ENCODE peak calls at places on chromosomes 13 and 19, in nine cellular contexts. I is esophagus squamous epithelium, K is hepatocyte, H is cardiac fibroblast, A is fibroblast of villous mesenchyme, B is AG09309, G is astrocyte of the spinal cord, U is kidney epithelial cell, F is lower leg skin. P is an unnamed sample.

GRCh38 chr13:67131393-67131792 is 98.7 kb downstream of the PCDH9 start:
- DNase-seq in I (no peak), K (no peak), H (no peak), A (no peak), B (no peak), G (no peak), U (no peak), F (no peak), P (no peak)

GRCh38 chr13:29954082-29955043 is 103.9 kb upstream of the UBL3 start:
- DNase-seq in I (no peak), K (no peak), H (no peak), A (no peak), B (no peak), G (no peak), U (no peak), F (no peak), P (no peak)

GRCh38 chr13:52786747-52787146 is 47.1 kb upstream of the CNMD start:
- DNase-seq in I (no peak), K (no peak), H (no peak), A (no peak), B (no peak), G (no peak), U (no peak), F (no peak), P (no peak)

GRCh38 chr19:15223649-15224371 is 8.4 kb downstream of the EPHX3 start:
- DNase-seq in I (no peak), K (no peak), H (peak), A (no peak), B (no peak), G (no peak), U (no peak), F (no peak), P (no peak)

GRCh38 chr19:28785961-28786360 is 427.0 kb downstream of the UQCRFS1 start:
- DNase-seq in I (no peak), K (no peak), H (no peak), A (no peak), B (no peak), G (no peak), U (no peak), F (no peak), P (no peak)

GRCh38 chr13:24348797-24349515 is 39.6 kb downstream of the C1QTNF9 start:
- DNase-seq in I (no peak), K (peak), H (peak), A (no peak), B (no peak), G (no peak), U (peak), F (no peak), P (no peak)

GRCh38 chr19:28881616-28882015 is 331.3 kb downstream of the UQCRFS1 start:
- DNase-seq in I (no peak), K (no peak), H (no peak), A (no peak), B (no peak), G (no peak), U (peak), F (no peak), P (no peak)

GRCh38 chr19:49490287-49491029 is 3.0 kb downstream of the RPL13A start:
- DNase-seq in I (no peak), K (no peak), H (no peak), A (no peak), B (no peak), G (no peak), U (no peak), F (no peak), P (no peak)

GRCh38 chr19:35264281-35265125 is 4.3 kb upstream of the USF2 start:
- DNase-seq in I (no peak), K (no peak), H (no peak), A (no peak), B (no peak), G (no peak), U (no peak), F (peak), P (no peak)

GRCh38 chr13:82370306-82370705 is 1512.0 kb downstream of the SLITRK1 start:
- DNase-seq in I (no peak), K (no peak), H (no peak), A (no peak), B (no peak), G (no peak), U (peak), F (no peak), P (no peak)

GRCh38 chr19:54206831-54207177 is 6.1 kb downstream of the RPS9 start:
- DNase-seq in I (no peak), K (no peak), H (no peak), A (no peak), B (no peak), G (no peak), U (no peak), F (no peak), P (no peak)

GRCh38 chr19:56071151-56071550 is 49.9 kb downstream of the ZNF787 start:
- DNase-seq in I (no peak), K (no peak), H (peak), A (no peak), B (no peak), G (no peak), U (no peak), F (no peak), P (no peak)
- TF ChIP-seq CTCF in I (no peak), K (peak), H (peak), A (peak), B (peak), G (no peak), U (peak), F (no peak), P (peak)

DNA sequence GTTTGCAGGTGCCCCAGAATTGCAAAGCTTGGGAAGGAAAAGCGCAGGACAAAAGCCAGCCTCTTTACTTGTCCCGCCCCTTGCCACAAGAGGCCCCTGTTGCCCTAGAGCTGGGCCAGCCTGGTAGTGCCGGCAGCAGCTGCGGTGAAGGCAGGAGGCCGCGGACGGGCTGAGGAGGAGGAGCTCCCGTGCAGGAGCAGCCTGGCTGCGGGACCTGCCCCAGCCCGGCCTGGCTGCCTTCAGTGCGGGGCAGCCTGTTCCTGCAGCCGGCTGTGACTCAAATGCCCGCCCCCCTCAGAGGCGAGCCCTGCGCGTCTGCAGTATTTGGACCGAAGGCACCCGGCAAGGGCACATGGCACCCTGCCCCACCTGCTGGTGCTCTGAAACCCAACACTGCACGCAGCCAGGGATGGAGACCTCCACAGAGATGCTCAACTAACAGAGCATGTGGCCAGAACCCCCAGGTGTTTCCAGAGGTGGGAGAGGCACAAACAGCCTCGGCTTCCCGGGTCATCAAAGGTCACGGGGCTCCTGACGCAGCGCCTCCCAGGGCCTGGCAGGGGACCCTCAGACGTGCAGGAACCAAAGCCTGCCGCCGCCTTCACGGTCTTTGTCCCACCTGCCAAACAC is 29.7 kb downstream of the NAXD start:
- DNase-seq in I (no peak), K (peak), H (peak), A (peak), B (peak), G (peak), U (peak), F (peak), P (peak)
- TF ChIP-seq CTCF in I (peak), K (peak), H (peak), A (peak), B (peak), G (peak), U (peak), F (no peak), P (peak)

GRCh38 chr13:97356592-97356991 is 77.4 kb upstream of the RAP2A start:
- DNase-seq in I (no peak), K (no peak), H (no peak), A (no peak), B (no peak), G (no peak), U (no peak), F (no peak), P (no peak)

GRCh38 chr13:97364031-97364430 is 69.9 kb upstream of the RAP2A start:
- DNase-seq in I (no peak), K (no peak), H (no peak), A (no peak), B (no peak), G (no peak), U (no peak), F (no peak), P (no peak)

GRCh38 chr13:97354808-97355207 is 79.2 kb upstream of the RAP2A start:
- DNase-seq in I (no peak), K (no peak), H (no peak), A (no peak), B (no peak), G (no peak), U (no peak), F (no peak), P (no peak)

GRCh38 chr13:97360610-97361009 is 73.4 kb upstream of the RAP2A start:
- DNase-seq in I (no peak), K (no peak), H (no peak), A (no peak), B (no peak), G (no peak), U (no peak), F (no peak), P (no peak)

DNA sequence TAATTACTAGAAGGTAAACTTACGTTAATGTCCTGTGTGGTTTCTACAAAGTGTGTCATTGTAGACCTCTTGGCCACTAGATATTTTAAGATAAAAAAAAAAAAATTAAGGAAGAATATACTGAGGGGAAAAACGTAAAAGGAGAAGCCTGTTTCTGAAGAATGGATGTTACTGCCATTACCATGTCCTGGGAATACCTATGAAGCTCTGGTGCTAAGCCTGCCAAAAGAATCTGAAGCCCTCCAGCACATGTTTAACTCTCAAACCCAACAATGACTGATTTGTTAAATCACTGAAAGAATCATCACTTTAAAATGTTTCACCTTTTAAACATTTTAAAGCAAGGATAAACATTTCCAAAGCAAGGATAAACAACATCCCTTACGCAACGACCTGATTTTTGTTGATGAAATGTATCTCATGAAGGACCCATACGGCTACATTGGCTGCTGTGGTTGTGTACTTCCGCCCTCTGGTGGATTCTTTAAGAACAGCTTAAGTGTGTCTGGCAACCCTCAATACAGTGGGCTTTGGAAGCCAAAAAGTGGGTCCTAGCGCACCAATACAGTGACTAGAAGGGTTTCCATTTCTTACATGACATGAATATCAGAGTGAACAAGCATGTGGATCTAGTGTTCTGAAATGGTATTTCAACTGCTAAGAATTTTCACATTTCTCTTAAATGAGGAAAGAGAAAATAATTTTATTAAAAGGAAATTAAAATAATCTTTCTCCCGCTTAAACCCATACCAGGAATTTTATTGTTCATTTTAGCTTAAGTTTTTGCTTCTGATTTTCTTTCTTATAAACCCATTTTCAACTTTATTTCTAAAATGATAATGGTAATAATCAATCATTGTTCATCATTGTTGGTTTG is 74.5 kb upstream of the RAP2A start:
- DNase-seq in I (no peak), K (peak), H (peak), A (peak), B (peak), G (peak), U (peak), F (no peak), P (peak)
- TF ChIP-seq CTCF in I (peak), K (peak), H (peak), A (peak), B (peak), G (peak), U (peak), F (peak), P (peak)

GRCh38 chr19:8340341-8341096 is 2.5 kb downstream of the KANK3 start:
- DNase-seq in I (no peak), K (no peak), H (no peak), A (peak), B (no peak), G (no peak), U (no peak), F (no peak), P (peak)
- TF ChIP-seq CTCF in I (peak), K (no peak), H (peak), A (peak), B (no peak), G (no peak), U (no peak), F (no peak), P (no peak)

GRCh38 chr13:20867408-20867807 is 35.1 kb downstream of the XPO4 start:
- DNase-seq in I (no peak), K (no peak), H (no peak), A (no peak), B (no peak), G (no peak), U (no peak), F (no peak), P (no peak)

GRCh38 chr13:20870829-20871228 is 31.7 kb downstream of the XPO4 start:
- DNase-seq in I (no peak), K (no peak), H (no peak), A (no peak), B (no peak), G (no peak), U (no peak), F (no peak), P (no peak)

GRCh38 chr13:20873348-20873747 is 29.2 kb downstream of the XPO4 start:
- DNase-seq in I (no peak), K (no peak), H (peak), A (peak), B (peak), G (peak), U (no peak), F (no peak), P (no peak)

GRCh38 chr13:20869540-20869939 is 33.0 kb downstream of the XPO4 start:
- DNase-seq in I (no peak), K (no peak), H (peak), A (no peak), B (no peak), G (no peak), U (no peak), F (no peak), P (no peak)
- TF ChIP-seq CTCF in I (no peak), K (peak), H (no peak), A (peak), B (peak), G (peak), U (no peak), F (no peak), P (no peak)

GRCh38 chr13:20193142-20193923 is 595 bp upstream of the GJB2 start:
- DNase-seq in I (no peak), K (no peak), H (no peak), A (peak), B (no peak), G (no peak), U (no peak), F (no peak), P (peak)
- TF ChIP-seq CTCF in I (no peak), K (no peak), H (no peak), A (no peak), B (no peak), G (no peak), U (no peak), F (no peak), P (no peak)

DNA sequence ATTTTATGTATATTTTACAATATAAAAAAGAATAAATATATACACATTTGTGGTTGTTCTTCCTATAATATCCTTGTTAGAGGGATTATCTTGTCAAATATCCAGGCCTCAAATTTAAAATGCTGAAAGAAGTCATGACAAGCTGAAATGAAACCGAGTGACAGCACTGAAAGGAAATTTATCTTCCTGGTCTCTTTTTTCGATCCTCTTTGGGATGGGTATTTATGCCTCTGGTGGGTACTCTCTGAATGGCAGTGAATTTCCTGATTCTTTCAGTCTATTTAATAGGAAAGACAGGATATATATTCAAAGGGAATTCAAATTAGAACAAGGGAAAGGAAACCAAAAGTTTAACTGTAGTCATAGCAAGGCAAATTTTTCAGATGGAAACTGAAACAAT is 98.0 kb downstream of the DLEU7 start:
- DNase-seq in I (no peak), K (no peak), H (no peak), A (no peak), B (no peak), G (no peak), U (no peak), F (no peak), P (no peak)
- TF ChIP-seq CTCF in I (no peak), K (no peak), H (no peak), A (no peak), B (no peak), G (no peak), U (no peak), F (no peak), P (no peak)

GRCh38 chr19:48445606-48446481 is at the start of gene GRWD1:
- DNase-seq in I (peak), K (peak), H (peak), A (peak), B (peak), G (peak), U (peak), F (peak), P (peak)
- TF ChIP-seq CTCF in I (no peak), K (peak), H (no peak), A (peak), B (no peak), G (peak), U (peak), F (no peak), P (peak)

DNA sequence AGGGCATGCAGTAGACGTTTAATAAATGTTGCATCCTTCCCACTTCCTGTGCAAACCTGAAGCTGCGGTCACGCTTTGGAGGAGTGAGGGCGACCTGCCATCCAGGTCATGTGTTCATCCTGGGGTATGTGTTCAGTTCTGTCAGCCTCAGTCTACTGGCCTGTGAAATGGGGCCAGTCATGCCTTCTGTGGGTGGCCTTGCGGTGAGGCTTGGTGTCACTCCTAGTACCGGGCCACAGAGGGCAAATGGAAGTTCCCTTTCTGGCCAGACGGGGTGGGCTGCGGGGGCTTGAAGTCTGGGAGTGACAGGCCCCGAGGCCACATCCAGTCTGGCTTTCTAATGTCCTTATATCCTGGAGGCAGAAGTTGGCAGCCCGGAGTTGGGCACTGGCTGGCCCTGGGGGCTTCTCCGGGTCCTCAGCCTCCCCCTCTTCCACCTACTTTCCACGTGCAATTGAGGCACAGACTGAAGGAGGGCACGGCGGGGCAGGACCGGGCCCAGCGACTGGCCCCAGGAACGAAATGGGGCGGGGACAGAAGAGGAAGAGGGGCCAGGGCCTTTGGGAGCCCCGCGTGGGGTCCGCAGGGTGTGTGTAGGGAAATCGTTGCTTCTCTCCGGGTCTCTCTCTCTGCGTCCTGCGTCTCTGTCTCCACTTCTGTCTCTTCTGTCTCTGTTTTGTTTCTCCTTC is 11.1 kb downstream of the PDE4A start:
- DNase-seq in I (no peak), K (no peak), H (peak), A (peak), B (no peak), G (no peak), U (no peak), F (no peak), P (peak)
- TF ChIP-seq CTCF in I (no peak), K (no peak), H (no peak), A (no peak), B (no peak), G (no peak), U (no peak), F (no peak), P (no peak)